ENCODE peak calls at places on chromosomes 5 and 9, in eight cellular contexts. W, A, I, S, K, V, Q and O are unnamed samples.

GRCh38 chr5:2403296-2403695 is 348.2 kb downstream of the IRX2 start:
- DNase-seq in K (no peak), V (no peak), S (no peak), Q (no peak), A (no peak), W (no peak), I (no peak), O (no peak)

GRCh38 chr5:1725641-1726468 is 73.8 kb downstream of the MRPL36 start:
- DNase-seq in V (peak; percentile 63), Q (no peak), A (no peak), S (no peak), I (peak; percentile 74), K (no peak), W (no peak), O (peak; percentile 30)

GRCh38 chr9:120985759-120986353 is 59.3 kb upstream of the TRAF1 start:
- DNase-seq in S (no peak), A (peak; percentile 36), K (no peak), V (no peak), W (peak; percentile 26), Q (no peak), I (peak; percentile 38), O (no peak)

GRCh38 chr5:32889078-32889477 is 178.0 kb downstream of the NPR3 start:
- DNase-seq in K (no peak), I (no peak), W (no peak), V (no peak), Q (no peak), A (no peak), S (no peak), O (no peak)

GRCh38 chr9:88280816-88281382 is 107.3 kb upstream of the SPIN1 start:
- DNase-seq in I (peak; percentile 34), Q (no peak), V (peak; percentile 43), A (no peak), K (no peak), W (no peak), S (no peak), O (no peak)

GRCh38 chr5:145778144-145778900 is 56.8 kb downstream of the PRELID2 start:
- DNase-seq in Q (no peak), I (no peak), W (no peak), S (peak; percentile 60), V (no peak), A (no peak), K (no peak), O (no peak)

GRCh38 chr5:110879675-110880074 is 140.9 kb downstream of the SLC25A46 start:
- DNase-seq in S (no peak), V (no peak), K (no peak), W (no peak), I (no peak), A (no peak), Q (no peak), O (no peak)

GRCh38 chr9:84404095-84404686 is 63.6 kb upstream of the SLC28A3 start:
- DNase-seq in S (no peak), V (no peak), I (peak; percentile 86), Q (no peak), W (no peak), K (no peak), A (no peak), O (no peak)

GRCh38 chr9:72141484-72141883 is 7.8 kb upstream of the GDA start:
- DNase-seq in W (no peak), K (no peak), V (no peak), A (no peak), S (no peak), I (no peak), Q (no peak), O (no peak)

GRCh38 chr9:124769451-124770358 is 1.4 kb downstream of the NR6A1 start:
- DNase-seq in S (peak; percentile 62), K (no peak), A (no peak), V (no peak), I (peak; percentile 59), W (no peak), Q (peak; percentile 51), O (peak; percentile 64)

GRCh38 chr5:172491481-172491880 is 37.2 kb upstream of the SH3PXD2B start:
- DNase-seq in A (no peak), I (no peak), K (no peak), Q (no peak), V (no peak), S (no peak), W (no peak), O (no peak)

GRCh38 chr5:78899922-78900362 is 85.2 kb downstream of the ARSB start:
- DNase-seq in Q (peak; percentile 75), V (no peak), W (no peak), A (no peak), K (no peak), I (peak; percentile 65), S (no peak), O (peak; percentile 50)

GRCh38 chr5:119268387-119269060 is 87.3 kb upstream of the TNFAIP8 start:
- DNase-seq in W (peak; percentile 66), A (peak; percentile 64), K (peak; percentile 94), Q (peak; percentile 96), V (peak; percentile 99), S (peak; percentile 97), I (peak; percentile 97), O (peak; percentile 97)

GRCh38 chr9:131773911-131774379 is 34.1 kb upstream of the RAPGEF1 start:
- DNase-seq in S (peak; percentile 39), W (peak; percentile 48), K (no peak), Q (peak; percentile 63), V (peak; percentile 44), A (peak; percentile 9), I (peak; percentile 88), O (no peak)

GRCh38 chr9:78544260-78544659 is 247.3 kb downstream of the PSAT1 start:
- DNase-seq in I (no peak), S (no peak), Q (no peak), A (no peak), K (no peak), V (no peak), W (no peak), O (no peak)

GRCh38 chr5:73264626-73265025 is 91.6 kb downstream of the TMEM174 start:
- DNase-seq in A (no peak), K (no peak), V (no peak), W (no peak), I (no peak), S (no peak), Q (no peak), O (no peak)

GRCh38 chr9:27683181-27683580 is 109.9 kb upstream of the C9orf72 start:
- DNase-seq in S (no peak), K (no peak), V (no peak), I (no peak), W (no peak), A (no peak), Q (no peak), O (no peak)

GRCh38 chr9:105963700-105964099 is 269.4 kb downstream of the TMEM38B start:
- DNase-seq in A (no peak), Q (no peak), V (no peak), K (no peak), W (no peak), I (no peak), S (no peak), O (no peak)

GRCh38 chr9:133027134-133027533 is 3.7 kb upstream of the GTF3C5 start:
- DNase-seq in K (no peak), A (no peak), Q (no peak), W (no peak), S (no peak), V (no peak), I (no peak), O (no peak)

GRCh38 chr5:136205061-136205702 is 12.2 kb upstream of the SMIM32 start:
- DNase-seq in V (no peak), K (no peak), I (no peak), S (no peak), W (no peak), Q (no peak), A (no peak), O (no peak)